ENCODE peak calls at places on chromosomes 5 and 9, in ten cellular contexts. F is EH; N is globus pallidus; V is neural crest cell; L is amniotic stem cell; Z is ACHN; T is Daoy; B is stimulated activated CD4-positive, alpha-beta T cell treated with anti-CD3 and anti-CD28 coated beads, Interleukin-12 subunit alpha, Interleukin-12 subunit beta, amount 100 ng/mL, for 24 hours; W is CD8-positive, alpha-beta memory T cell; Q is nephron progenitor cell. E is an unnamed sample.

GRCh38 chr5:79512692-79513518 is 1.0 kb downstream of the HOMER1 start:
- DNase-seq in F (peak), N (peak), V (no peak), L (no peak), Z (peak), T (peak), B (no peak), W (no peak), Q (peak), E (no peak)

GRCh38 chr5:59209758-59210359 is 627.0 kb downstream of the RAB3C start:
- DNase-seq in F (peak), N (no peak), V (no peak), L (no peak), Z (no peak), T (peak), B (no peak), W (no peak), Q (no peak), E (no peak)

GRCh38 chr5:81145329-81145728 is 87.8 kb upstream of the CKMT2 start:
- DNase-seq in F (no peak), N (no peak), V (no peak), L (no peak), Z (no peak), T (no peak), B (no peak), W (no peak), Q (no peak), E (no peak)

GRCh38 chr5:60382761-60383160 is 317.2 kb downstream of the DEPDC1B start:
- DNase-seq in F (peak), N (peak), V (no peak), L (no peak), Z (peak), T (no peak), B (no peak), W (no peak), Q (no peak), E (peak)

GRCh38 chr9:126348911-126349550 is 22.4 kb downstream of the MVB12B start:
- DNase-seq in F (no peak), N (no peak), V (no peak), L (no peak), Z (no peak), T (no peak), B (no peak), W (no peak), Q (no peak), E (no peak)

GRCh38 chr5:68379275-68380026 is 163.9 kb downstream of the PIK3R1 start:
- DNase-seq in F (no peak), N (no peak), V (no peak), L (no peak), Z (no peak), T (no peak), B (no peak), W (no peak), Q (no peak), E (no peak)

GRCh38 chr9:17622166-17622565 is 43.3 kb downstream of the SH3GL2 start:
- DNase-seq in F (no peak), N (no peak), V (no peak), L (no peak), Z (no peak), T (no peak), B (no peak), W (no peak), Q (no peak), E (no peak)

GRCh38 chr5:137190441-137190840 is 308.7 kb downstream of the SPOCK1 start:
- DNase-seq in F (peak), N (no peak), V (no peak), L (no peak), Z (no peak), T (no peak), B (no peak), W (no peak), Q (no peak), E (no peak)

GRCh38 chr5:72268753-72269410 is 51.2 kb downstream of the MRPS27 start:
- DNase-seq in F (peak), N (no peak), V (peak), L (peak), Z (peak), T (peak), B (peak), W (peak), Q (peak), E (no peak)

E was measured in midbrain.